ENCODE peak calls at places on chromosome 20, in nine cellular contexts. W, Q, R, T, S, A, H, K and D are unnamed samples.

GRCh38 chr20:60857708-60858107 is 394.4 kb upstream of the CDH4 start:
- DNase-seq in Q (no peak), S (no peak), K (no peak), H (peak; percentile 39), W (no peak), T (no peak), R (no peak), A (no peak), D (no peak)

GRCh38 chr20:38200646-38201045 is 35.6 kb upstream of the TGM2 start:
- DNase-seq in K (no peak), S (no peak), T (no peak), A (no peak), Q (no peak), R (no peak), H (no peak), W (no peak), D (no peak)

GRCh38 chr20:57514273-57514751 is 10.6 kb downstream of the CTCFL start:
- DNase-seq in K (peak; percentile 64), W (no peak), R (no peak), Q (peak; percentile 64), A (peak; percentile 67), H (peak; percentile 81), S (peak; percentile 45), T (peak; percentile 62), D (no peak)

GRCh38 chr20:57660510-57661199 is 40.4 kb upstream of the ZBP1 start:
- DNase-seq in H (no peak), K (no peak), T (no peak), A (peak; percentile 34), S (no peak), R (no peak), W (no peak), Q (no peak), D (peak; percentile 7)

GRCh38 chr20:44683263-44684046 is 31.7 kb upstream of the CCN5 start:
- DNase-seq in W (peak; percentile 57), T (no peak), A (no peak), S (peak; percentile 46), R (peak; percentile 23), H (peak; percentile 64), K (peak; percentile 67), Q (peak; percentile 61), D (peak; percentile 50)

GRCh38 chr20:38308047-38308438 is 4.1 kb downstream of the BPI start:
- DNase-seq in Q (no peak), R (no peak), W (no peak), T (no peak), A (no peak), H (no peak), K (no peak), S (no peak), D (no peak)

GRCh38 chr20:57399587-57400261 is 8.5 kb downstream of the RBM38 start:
- DNase-seq in R (peak; percentile 34), K (no peak), W (no peak), A (peak; percentile 67), T (no peak), Q (no peak), S (no peak), H (no peak), D (peak; percentile 58)

GRCh38 chr20:38798266-38798665 is 7.2 kb upstream of the PPP1R16B start:
- DNase-seq in A (no peak), W (no peak), S (no peak), H (no peak), K (no peak), Q (no peak), T (no peak), R (no peak), D (no peak)